ENCODE peak calls at places on chromosome 9, in five cellular contexts. One of them, this sample, is unnamed.
A peak's percentile ranks its signal among the peaks of the same experiment; 100 is the strongest.

GRCh38 chr9:129838707-129839259 is 3.5 kb downstream of the USP20 start:
- DNase-seq in uterus: no peak
- DNase-seq in endothelial cell of umbilical vein: no peak
- DNase-seq in esophagus squamous epithelium: no peak
- DNase-seq in heart left ventricle: no peak
- DNase-seq in this sample: no peak

GRCh38 chr9:7360513-7360912 is 439.1 kb downstream of the DMAC1 start:
- DNase-seq in uterus: no peak
- DNase-seq in esophagus squamous epithelium: no peak
- DNase-seq in heart left ventricle: no peak
- DNase-seq in endothelial cell of umbilical vein: no peak
- DNase-seq in this sample: no peak

GRCh38 chr9:134776080-134776796 is 104.4 kb upstream of the FCN2 start:
- DNase-seq in esophagus squamous epithelium: no peak
- DNase-seq in uterus: no peak
- DNase-seq in heart left ventricle: no peak
- DNase-seq in endothelial cell of umbilical vein: no peak
- DNase-seq in this sample: no peak

GRCh38 chr9:114372971-114373591 is 14.7 kb downstream of the AKNA start:
- DNase-seq in esophagus squamous epithelium: peak; percentile 63
- DNase-seq in heart left ventricle: peak; percentile 60
- DNase-seq in uterus: no peak
- DNase-seq in endothelial cell of umbilical vein: no peak
- DNase-seq in this sample: peak; percentile 36

GRCh38 chr9:90012825-90013425 is 408.1 kb downstream of the GADD45G start:
- DNase-seq in esophagus squamous epithelium: no peak
- DNase-seq in heart left ventricle: no peak
- DNase-seq in endothelial cell of umbilical vein: no peak
- DNase-seq in uterus: no peak
- DNase-seq in this sample: no peak

GRCh38 chr9:7536310-7536939 is 263.2 kb downstream of the DMAC1 start:
- DNase-seq in esophagus squamous epithelium: no peak
- DNase-seq in endothelial cell of umbilical vein: peak; percentile 42
- DNase-seq in uterus: no peak
- DNase-seq in heart left ventricle: peak; percentile 43
- DNase-seq in this sample: peak; percentile 62

GRCh38 chr9:122346478-122347347 is 24.1 kb upstream of the PTGS1 start:
- DNase-seq in uterus: peak; percentile 39
- DNase-seq in endothelial cell of umbilical vein: peak; percentile 59
- DNase-seq in heart left ventricle: peak; percentile 72
- DNase-seq in esophagus squamous epithelium: no peak
- DNase-seq in this sample: peak; percentile 37

GRCh38 chr9:124622882-124623281 is 115.7 kb upstream of the NR5A1 start:
- DNase-seq in esophagus squamous epithelium: no peak
- DNase-seq in uterus: no peak
- DNase-seq in heart left ventricle: no peak
- DNase-seq in endothelial cell of umbilical vein: no peak
- DNase-seq in this sample: no peak

GRCh38 chr9:114183006-114183405 is 27.7 kb downstream of the COL27A1 start:
- DNase-seq in uterus: no peak
- DNase-seq in esophagus squamous epithelium: no peak
- DNase-seq in heart left ventricle: no peak
- DNase-seq in endothelial cell of umbilical vein: no peak
- DNase-seq in this sample: no peak

GRCh38 chr9:22992781-22993180 is 546.2 kb downstream of the DMRTA1 start:
- DNase-seq in endothelial cell of umbilical vein: no peak
- DNase-seq in uterus: no peak
- DNase-seq in esophagus squamous epithelium: no peak
- DNase-seq in heart left ventricle: no peak
- DNase-seq in this sample: no peak

GRCh38 chr9:133361507-133362092 is 5.2 kb downstream of the SURF2 start:
- DNase-seq in esophagus squamous epithelium: no peak
- DNase-seq in endothelial cell of umbilical vein: no peak
- DNase-seq in uterus: no peak
- DNase-seq in heart left ventricle: no peak
- DNase-seq in this sample: no peak

GRCh38 chr9:133357656-133358055 is 1.3 kb downstream of the SURF2 start:
- DNase-seq in esophagus squamous epithelium: no peak
- DNase-seq in endothelial cell of umbilical vein: no peak
- DNase-seq in heart left ventricle: no peak
- DNase-seq in uterus: no peak
- DNase-seq in this sample: no peak

GRCh38 chr9:133362359-133363044 is 6.2 kb downstream of the SURF2 start:
- DNase-seq in endothelial cell of umbilical vein: no peak
- DNase-seq in heart left ventricle: no peak
- DNase-seq in esophagus squamous epithelium: no peak
- DNase-seq in uterus: no peak
- DNase-seq in this sample: no peak

GRCh38 chr9:133360400-133361393 is 4.3 kb downstream of the SURF2 start:
- DNase-seq in uterus: no peak
- DNase-seq in endothelial cell of umbilical vein: no peak
- DNase-seq in esophagus squamous epithelium: no peak
- DNase-seq in heart left ventricle: no peak
- DNase-seq in this sample: no peak

GRCh38 chr9:133359420-133360175 is 3.2 kb downstream of the SURF2 start:
- DNase-seq in endothelial cell of umbilical vein: no peak
- DNase-seq in uterus: no peak
- DNase-seq in esophagus squamous epithelium: no peak
- DNase-seq in heart left ventricle: no peak
- DNase-seq in this sample: no peak
- TF ChIP-seq CTCF in endothelial cell of umbilical vein: peak; percentile 23
- TF ChIP-seq CTCF in uterus: no peak
- TF ChIP-seq CTCF in esophagus squamous epithelium: no peak
- TF ChIP-seq CTCF in heart left ventricle: peak; percentile 26
- TF ChIP-seq CTCF in this sample: no peak

DNA sequence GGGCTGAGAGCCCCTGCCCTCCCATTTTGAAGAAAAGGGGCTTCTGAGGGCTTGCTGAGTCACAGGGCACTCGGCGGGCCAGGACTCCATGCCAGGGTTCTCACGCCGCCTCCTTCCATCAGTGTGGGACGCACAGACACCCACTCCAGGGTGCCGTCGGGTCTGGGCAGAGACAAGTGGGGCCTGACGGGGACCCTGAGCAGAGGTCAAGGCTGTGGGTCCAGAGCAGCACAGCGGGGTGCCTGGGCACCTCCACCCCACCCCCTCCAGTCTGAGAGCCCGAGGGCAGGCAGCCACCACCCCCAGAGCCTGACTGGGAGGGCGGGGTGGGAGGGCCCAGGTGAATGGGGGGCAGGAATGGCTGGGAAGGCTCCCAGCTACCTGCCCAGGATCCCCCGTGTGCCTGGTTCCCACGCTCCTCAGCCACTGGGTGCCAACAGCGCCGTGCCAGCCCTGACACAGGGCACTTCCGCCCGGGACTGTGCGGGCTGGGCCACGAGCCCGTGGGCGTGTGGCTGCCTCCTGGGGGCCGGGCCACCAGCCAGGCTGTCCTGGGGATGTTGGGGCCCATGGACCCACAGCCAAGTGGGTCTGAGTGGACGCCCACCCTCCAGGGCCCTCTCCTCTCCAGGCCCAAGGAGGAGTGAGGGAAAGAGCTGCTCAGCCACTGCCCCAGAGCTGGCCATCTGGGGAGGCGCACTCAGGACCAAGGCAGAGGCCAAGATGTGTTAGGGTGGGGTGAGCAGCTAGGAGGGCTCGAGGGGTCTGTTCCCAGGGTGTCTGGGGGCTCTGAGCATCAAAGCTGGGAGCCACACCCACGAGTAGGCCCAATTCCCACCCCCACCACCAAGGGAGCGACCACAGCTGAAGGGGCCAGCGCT is 10.1 kb upstream of the NRARP start:
- DNase-seq in endothelial cell of umbilical vein: no peak
- DNase-seq in heart left ventricle: no peak
- DNase-seq in esophagus squamous epithelium: no peak
- DNase-seq in uterus: no peak
- DNase-seq in this sample: no peak
- TF ChIP-seq POLR2A in endothelial cell of umbilical vein: no peak
- TF ChIP-seq POLR2A in heart left ventricle: no peak
- TF ChIP-seq POLR2A in esophagus squamous epithelium: peak; percentile 38
- TF ChIP-seq POLR2A in uterus: no peak
- TF ChIP-seq POLR2A in this sample: no peak

GRCh38 chr9:91360551-91361293 is 996 bp downstream of the AUH start:
- DNase-seq in uterus: no peak
- DNase-seq in heart left ventricle: no peak
- DNase-seq in esophagus squamous epithelium: no peak
- DNase-seq in endothelial cell of umbilical vein: peak; percentile 45
- DNase-seq in this sample: no peak
- H3K4me1 ChIP-seq in uterus: peaks cover 3% of the 10 kb centered on the region
- H3K4me1 ChIP-seq in heart left ventricle: peaks cover 39% of the 10 kb centered on the region
- H3K4me1 ChIP-seq in esophagus squamous epithelium: peaks cover 15% of the 10 kb centered on the region
- H3K4me1 ChIP-seq in endothelial cell of umbilical vein: peaks cover 15% of the 10 kb centered on the region
- H3K4me1 ChIP-seq in this sample: peaks cover 31% of the 10 kb centered on the region

GRCh38 chr9:94135222-94135621 is 51.0 kb downstream of the PTPDC1 start:
- DNase-seq in uterus: peak; percentile 87
- DNase-seq in endothelial cell of umbilical vein: peak; percentile 25
- DNase-seq in heart left ventricle: no peak
- DNase-seq in esophagus squamous epithelium: no peak
- DNase-seq in this sample: peak; percentile 78
- TF ChIP-seq CTCF in uterus: peak; percentile 46
- TF ChIP-seq CTCF in endothelial cell of umbilical vein: no peak
- TF ChIP-seq CTCF in heart left ventricle: no peak
- TF ChIP-seq CTCF in esophagus squamous epithelium: no peak
- TF ChIP-seq CTCF in this sample: no peak

DNA sequence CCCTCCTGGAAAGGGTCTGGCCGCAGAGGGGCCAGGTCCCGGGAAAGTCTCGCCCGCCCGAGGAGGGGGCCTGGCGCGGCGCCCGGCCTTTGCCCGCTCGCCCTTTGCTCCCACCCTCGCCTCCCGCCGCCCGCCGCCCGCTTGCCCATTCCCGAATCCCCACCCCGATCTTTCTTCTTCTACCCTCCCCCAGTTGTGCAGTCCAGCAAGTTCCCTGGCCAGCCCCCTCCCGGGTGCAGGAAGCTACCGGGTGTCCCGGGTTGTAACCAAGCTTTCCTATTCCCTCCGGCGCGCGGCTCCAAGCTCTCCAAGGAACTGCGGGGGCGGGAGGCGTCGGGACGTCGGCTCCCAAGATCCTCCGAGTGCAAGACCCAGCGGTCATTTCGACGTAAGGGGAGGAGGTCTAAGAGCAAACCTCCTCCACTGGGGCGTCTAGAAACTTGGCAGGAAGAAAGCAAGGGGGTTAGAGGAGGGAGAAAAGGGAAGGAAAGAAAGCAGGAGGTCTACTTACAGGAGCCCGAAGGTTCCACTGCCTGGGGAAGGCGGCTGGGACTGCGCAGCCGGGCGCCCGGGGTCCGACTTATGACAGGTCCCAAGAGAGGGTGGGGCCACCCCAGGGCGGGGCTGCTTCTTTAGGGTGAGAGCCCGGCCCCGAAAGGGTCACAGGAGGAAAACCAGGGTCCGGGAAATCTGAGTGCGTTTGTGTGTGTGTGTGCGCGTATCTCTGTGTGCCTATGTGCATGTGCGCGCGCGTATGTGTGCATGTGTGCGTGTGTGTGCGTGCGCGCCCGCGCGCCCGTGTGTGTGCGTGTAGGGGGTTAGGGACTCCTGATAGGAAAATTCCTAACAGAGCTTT is at the start of gene PTGR1:
- DNase-seq in uterus: peak; percentile 87
- DNase-seq in heart left ventricle: peak; percentile 88
- DNase-seq in endothelial cell of umbilical vein: peak; percentile 83
- DNase-seq in esophagus squamous epithelium: no peak
- DNase-seq in this sample: peak; percentile 89
- TF ChIP-seq POLR2A in uterus: no peak
- TF ChIP-seq POLR2A in heart left ventricle: no peak
- TF ChIP-seq POLR2A in endothelial cell of umbilical vein: peak; percentile 68
- TF ChIP-seq POLR2A in esophagus squamous epithelium: peak; percentile 44
- TF ChIP-seq POLR2A in this sample: no peak

GRCh38 chr9:33131505-33132248 is 35.5 kb downstream of the B4GALT1 start:
- DNase-seq in heart left ventricle: no peak
- DNase-seq in uterus: no peak
- DNase-seq in endothelial cell of umbilical vein: no peak
- DNase-seq in esophagus squamous epithelium: no peak
- DNase-seq in this sample: no peak

GRCh38 chr9:33129251-33129885 is 37.8 kb downstream of the B4GALT1 start:
- DNase-seq in endothelial cell of umbilical vein: no peak
- DNase-seq in uterus: no peak
- DNase-seq in esophagus squamous epithelium: no peak
- DNase-seq in heart left ventricle: no peak
- DNase-seq in this sample: no peak

GRCh38 chr9:33129886-33130284 is 37.3 kb downstream of the B4GALT1 start:
- DNase-seq in esophagus squamous epithelium: no peak
- DNase-seq in heart left ventricle: no peak
- DNase-seq in uterus: no peak
- DNase-seq in endothelial cell of umbilical vein: no peak
- DNase-seq in this sample: no peak

GRCh38 chr9:33130961-33131360 is 36.2 kb downstream of the B4GALT1 start:
- DNase-seq in endothelial cell of umbilical vein: no peak
- DNase-seq in heart left ventricle: no peak
- DNase-seq in uterus: no peak
- DNase-seq in esophagus squamous epithelium: no peak
- DNase-seq in this sample: no peak

DNA sequence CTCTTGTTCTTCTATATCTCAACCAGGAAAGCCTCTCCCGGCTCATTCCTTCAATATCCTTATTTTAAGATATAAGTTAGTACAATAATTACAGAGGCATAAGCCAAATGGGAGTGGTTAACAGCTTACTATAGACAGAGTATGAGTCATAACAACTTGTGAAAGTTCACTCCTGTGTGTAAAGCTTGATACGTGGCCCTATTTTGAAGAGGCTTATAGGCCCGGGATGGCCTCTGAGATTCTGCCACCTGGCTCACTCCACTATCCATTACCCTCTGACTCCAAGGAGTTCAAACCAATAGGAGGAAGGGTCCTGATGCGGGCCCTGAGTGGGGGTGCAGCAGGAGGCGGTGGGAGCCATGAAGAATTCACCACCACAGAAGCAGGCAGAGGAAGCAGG is 36.6 kb downstream of the B4GALT1 start:
- DNase-seq in uterus: no peak
- DNase-seq in heart left ventricle: no peak
- DNase-seq in esophagus squamous epithelium: no peak
- DNase-seq in endothelial cell of umbilical vein: peak; percentile 66
- DNase-seq in this sample: no peak
- H3K4me1 ChIP-seq in uterus: peaks cover 14% of the 10 kb centered on the region
- H3K4me1 ChIP-seq in heart left ventricle: peaks cover 73% of the 10 kb centered on the region
- H3K4me1 ChIP-seq in esophagus squamous epithelium: peaks cover 31% of the 10 kb centered on the region
- H3K4me1 ChIP-seq in endothelial cell of umbilical vein: peaks cover 17% of the 10 kb centered on the region
- H3K4me1 ChIP-seq in this sample: peaks cover 3% of the 10 kb centered on the region

DNA sequence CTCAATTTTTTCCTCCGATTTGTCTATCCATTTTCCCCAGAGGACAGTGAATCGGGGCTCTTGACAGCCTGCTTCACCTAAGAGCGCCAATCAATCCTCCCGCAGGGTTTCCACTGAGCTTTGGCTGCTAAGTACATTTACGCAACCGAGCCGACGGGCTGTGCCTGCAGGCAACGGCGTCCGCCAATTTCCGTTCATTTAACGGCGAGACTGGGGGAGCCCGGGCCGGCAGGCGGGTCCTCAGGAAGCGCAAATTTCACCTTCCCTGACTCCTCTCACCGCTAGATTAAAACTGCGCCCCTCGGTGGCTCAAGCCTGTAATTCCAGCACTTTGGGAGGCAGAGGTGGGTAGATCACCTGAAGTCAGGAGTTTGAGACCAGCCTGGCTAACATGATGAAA is 2.7 kb upstream of the NXNL2 start:
- DNase-seq in uterus: peak; percentile 58
- DNase-seq in endothelial cell of umbilical vein: peak; percentile 21
- DNase-seq in heart left ventricle: no peak
- DNase-seq in esophagus squamous epithelium: no peak
- DNase-seq in this sample: peak; percentile 23
- TF ChIP-seq CTCF in uterus: peak; percentile 11
- TF ChIP-seq CTCF in endothelial cell of umbilical vein: no peak
- TF ChIP-seq CTCF in heart left ventricle: peak; percentile 9
- TF ChIP-seq CTCF in esophagus squamous epithelium: no peak
- TF ChIP-seq CTCF in this sample: no peak